ENCODE peak calls at places on chromosomes 7 and 10, in ten cellular contexts. O, B, C, L, U, V, Q, Z, S and R are unnamed samples.

GRCh38 chr7:151723321-151723720 is 153.6 kb downstream of the PRKAG2 start:
- DNase-seq in O (no peak), B (no peak), C (no peak), L (no peak), U (no peak), V (no peak), Q (no peak), Z (no peak), S (no peak), R (no peak)

GRCh38 chr10:21340341-21340740 is 185.1 kb downstream of the SKIDA1 start:
- DNase-seq in O (no peak), B (no peak), C (no peak), L (no peak), U (no peak), V (no peak), Q (no peak), Z (no peak), S (no peak), R (no peak)

GRCh38 chr10:30182191-30183075 is 123.0 kb upstream of the JCAD start:
- DNase-seq in O (no peak), B (peak), C (no peak), L (no peak), U (no peak), V (peak), Q (no peak), Z (no peak), S (no peak), R (peak)

GRCh38 chr10:95478185-95478584 is 83.0 kb downstream of the SORBS1 start:
- DNase-seq in O (no peak), B (no peak), C (no peak), L (no peak), U (no peak), V (no peak), Q (no peak), Z (no peak), S (no peak), R (no peak)

GRCh38 chr10:21506351-21506750 is 19.1 kb downstream of the SKIDA1 start:
- DNase-seq in O (no peak), B (no peak), C (no peak), L (no peak), U (no peak), V (no peak), Q (no peak), Z (no peak), S (no peak), R (no peak)

GRCh38 chr10:32036922-32037321 is 19.3 kb downstream of the KIF5B start:
- DNase-seq in O (no peak), B (no peak), C (no peak), L (no peak), U (no peak), V (no peak), Q (no peak), Z (no peak), S (no peak), R (no peak)

GRCh38 chr7:73851410-73852338 is 9.3 kb upstream of the TMEM270 start:
- DNase-seq in O (no peak), B (peak), C (peak), L (no peak), U (peak), V (peak), Q (no peak), Z (peak), S (no peak), R (peak)

GRCh38 chr7:135147899-135148721 is at the start of gene TMEM140:
- DNase-seq in O (no peak), B (peak), C (peak), L (peak), U (peak), V (no peak), Q (no peak), Z (peak), S (peak), R (peak)

GRCh38 chr7:95859434-95859833 is 87.1 kb downstream of the DYNC1I1 start:
- DNase-seq in O (no peak), B (peak), C (no peak), L (no peak), U (no peak), V (no peak), Q (no peak), Z (no peak), S (no peak), R (peak)

GRCh38 chr7:156129589-156129988 is 317.3 kb upstream of the SHH start:
- DNase-seq in O (no peak), B (no peak), C (no peak), L (no peak), U (no peak), V (no peak), Q (no peak), Z (no peak), S (no peak), R (no peak)

GRCh38 chr7:30971440-30971839 is 7.7 kb downstream of the GHRHR start:
- DNase-seq in O (no peak), B (no peak), C (no peak), L (no peak), U (no peak), V (no peak), Q (no peak), Z (no peak), S (no peak), R (no peak)

GRCh38 chr10:79244068-79244442 is 103.2 kb upstream of the PPIF start:
- DNase-seq in O (no peak), B (no peak), C (no peak), L (no peak), U (no peak), V (no peak), Q (no peak), Z (no peak), S (no peak), R (no peak)

GRCh38 chr7:140674899-140675701 is 2.4 kb downstream of the ADCK2 start:
- DNase-seq in O (peak), B (peak), C (peak), L (no peak), U (peak), V (no peak), Q (no peak), Z (no peak), S (peak), R (no peak)

GRCh38 chr10:3442451-3442990 is 269.9 kb upstream of the PITRM1 start:
- DNase-seq in O (no peak), B (no peak), C (no peak), L (no peak), U (no peak), V (no peak), Q (no peak), Z (no peak), S (no peak), R (no peak)

GRCh38 chr7:97307521-97308108 is 190.1 kb downstream of the SDHAF3 start:
- DNase-seq in O (no peak), B (peak), C (peak), L (no peak), U (no peak), V (no peak), Q (no peak), Z (no peak), S (no peak), R (no peak)